ENCODE peak calls at places on chromosomes 1 and 21, in eight cellular contexts. One of them, this sample, is unnamed.

GRCh38 chr1:186094170-186094569 is 280.9 kb downstream of the TPR start:
- DNase-seq in HFF-Myc: no peak
- DNase-seq in suprapubic skin: no peak
- DNase-seq in progenitor cell of endocrine pancreas: no peak
- DNase-seq in astrocyte of the spinal cord: peak
- DNase-seq in GM12865: no peak
- DNase-seq in dorsolateral prefrontal cortex: no peak
- DNase-seq in fibroblast of pulmonary artery: peak
- DNase-seq in this sample: no peak

GRCh38 chr1:11654571-11655262 is at the start of gene FBXO44:
- DNase-seq in progenitor cell of endocrine pancreas: no peak
- DNase-seq in dorsolateral prefrontal cortex: no peak
- DNase-seq in fibroblast of pulmonary artery: no peak
- DNase-seq in suprapubic skin: peak
- DNase-seq in GM12865: peak
- DNase-seq in astrocyte of the spinal cord: no peak
- DNase-seq in HFF-Myc: no peak
- DNase-seq in this sample: peak

GRCh38 chr1:73862343-73862742 is 335.6 kb downstream of the LRRIQ3 start:
- DNase-seq in progenitor cell of endocrine pancreas: no peak
- DNase-seq in HFF-Myc: no peak
- DNase-seq in GM12865: no peak
- DNase-seq in fibroblast of pulmonary artery: no peak
- DNase-seq in suprapubic skin: no peak
- DNase-seq in dorsolateral prefrontal cortex: no peak
- DNase-seq in astrocyte of the spinal cord: no peak
- DNase-seq in this sample: no peak

GRCh38 chr1:37809942-37810341 is 1.9 kb upstream of the YRDC start:
- DNase-seq in GM12865: no peak
- DNase-seq in suprapubic skin: no peak
- DNase-seq in progenitor cell of endocrine pancreas: no peak
- DNase-seq in fibroblast of pulmonary artery: peak
- DNase-seq in dorsolateral prefrontal cortex: no peak
- DNase-seq in HFF-Myc: no peak
- DNase-seq in astrocyte of the spinal cord: peak
- DNase-seq in this sample: no peak

GRCh38 chr1:248739580-248740205 is 15.9 kb downstream of the LYPD8 start:
- DNase-seq in suprapubic skin: no peak
- DNase-seq in progenitor cell of endocrine pancreas: no peak
- DNase-seq in GM12865: peak
- DNase-seq in astrocyte of the spinal cord: no peak
- DNase-seq in dorsolateral prefrontal cortex: no peak
- DNase-seq in fibroblast of pulmonary artery: no peak
- DNase-seq in HFF-Myc: no peak
- DNase-seq in this sample: no peak

GRCh38 chr1:63868220-63868897 is 94.5 kb downstream of the ROR1 start:
- DNase-seq in suprapubic skin: no peak
- DNase-seq in fibroblast of pulmonary artery: no peak
- DNase-seq in dorsolateral prefrontal cortex: no peak
- DNase-seq in progenitor cell of endocrine pancreas: no peak
- DNase-seq in GM12865: no peak
- DNase-seq in astrocyte of the spinal cord: no peak
- DNase-seq in HFF-Myc: no peak
- DNase-seq in this sample: no peak

GRCh38 chr1:1399870-1400575 is 888 bp upstream of the CCNL2 start:
- DNase-seq in astrocyte of the spinal cord: peak
- DNase-seq in GM12865: peak
- DNase-seq in progenitor cell of endocrine pancreas: no peak
- DNase-seq in suprapubic skin: no peak
- DNase-seq in HFF-Myc: no peak
- DNase-seq in fibroblast of pulmonary artery: peak
- DNase-seq in dorsolateral prefrontal cortex: no peak
- DNase-seq in this sample: no peak

GRCh38 chr1:14777516-14778506 is 179.3 kb downstream of the KAZN start:
- DNase-seq in dorsolateral prefrontal cortex: no peak
- DNase-seq in astrocyte of the spinal cord: no peak
- DNase-seq in progenitor cell of endocrine pancreas: no peak
- DNase-seq in suprapubic skin: no peak
- DNase-seq in GM12865: no peak
- DNase-seq in HFF-Myc: no peak
- DNase-seq in fibroblast of pulmonary artery: no peak
- DNase-seq in this sample: no peak

GRCh38 chr1:201945863-201946223 is 505 bp downstream of the LMOD1 start:
- DNase-seq in progenitor cell of endocrine pancreas: no peak
- DNase-seq in astrocyte of the spinal cord: no peak
- DNase-seq in dorsolateral prefrontal cortex: no peak
- DNase-seq in HFF-Myc: no peak
- DNase-seq in fibroblast of pulmonary artery: no peak
- DNase-seq in GM12865: no peak
- DNase-seq in suprapubic skin: no peak
- DNase-seq in this sample: no peak

GRCh38 chr1:66357478-66358197 is 176.3 kb upstream of the SGIP1 start:
- DNase-seq in GM12865: no peak
- DNase-seq in astrocyte of the spinal cord: no peak
- DNase-seq in suprapubic skin: no peak
- DNase-seq in progenitor cell of endocrine pancreas: no peak
- DNase-seq in dorsolateral prefrontal cortex: no peak
- DNase-seq in HFF-Myc: no peak
- DNase-seq in fibroblast of pulmonary artery: no peak
- DNase-seq in this sample: no peak

GRCh38 chr1:93178418-93178817 is 1.8 kb downstream of the TMED5 start:
- DNase-seq in suprapubic skin: no peak
- DNase-seq in HFF-Myc: no peak
- DNase-seq in dorsolateral prefrontal cortex: no peak
- DNase-seq in fibroblast of pulmonary artery: peak
- DNase-seq in GM12865: no peak
- DNase-seq in progenitor cell of endocrine pancreas: no peak
- DNase-seq in astrocyte of the spinal cord: peak
- DNase-seq in this sample: no peak

GRCh38 chr1:119469741-119470140 is 37.3 kb upstream of the HSD3B1 start:
- DNase-seq in GM12865: no peak
- DNase-seq in HFF-Myc: no peak
- DNase-seq in dorsolateral prefrontal cortex: no peak
- DNase-seq in fibroblast of pulmonary artery: no peak
- DNase-seq in progenitor cell of endocrine pancreas: no peak
- DNase-seq in astrocyte of the spinal cord: no peak
- DNase-seq in suprapubic skin: no peak
- DNase-seq in this sample: no peak

GRCh38 chr1:56803561-56804156 is 15.5 kb downstream of the FYB2 start:
- DNase-seq in suprapubic skin: no peak
- DNase-seq in HFF-Myc: peak
- DNase-seq in fibroblast of pulmonary artery: peak
- DNase-seq in dorsolateral prefrontal cortex: no peak
- DNase-seq in progenitor cell of endocrine pancreas: no peak
- DNase-seq in astrocyte of the spinal cord: no peak
- DNase-seq in GM12865: peak
- DNase-seq in this sample: no peak

GRCh38 chr1:218336353-218336752 is 8.8 kb upstream of the TGFB2 start:
- DNase-seq in suprapubic skin: no peak
- DNase-seq in GM12865: no peak
- DNase-seq in dorsolateral prefrontal cortex: no peak
- DNase-seq in fibroblast of pulmonary artery: no peak
- DNase-seq in HFF-Myc: no peak
- DNase-seq in astrocyte of the spinal cord: peak
- DNase-seq in progenitor cell of endocrine pancreas: no peak
- DNase-seq in this sample: no peak

GRCh38 chr1:92118826-92119225 is 38.7 kb downstream of the BTBD8 start:
- DNase-seq in fibroblast of pulmonary artery: no peak
- DNase-seq in progenitor cell of endocrine pancreas: no peak
- DNase-seq in astrocyte of the spinal cord: peak
- DNase-seq in dorsolateral prefrontal cortex: no peak
- DNase-seq in GM12865: no peak
- DNase-seq in HFF-Myc: no peak
- DNase-seq in suprapubic skin: no peak
- DNase-seq in this sample: no peak

GRCh38 chr1:7098641-7099040 is 313.4 kb downstream of the CAMTA1 start:
- DNase-seq in astrocyte of the spinal cord: no peak
- DNase-seq in dorsolateral prefrontal cortex: no peak
- DNase-seq in fibroblast of pulmonary artery: no peak
- DNase-seq in HFF-Myc: no peak
- DNase-seq in suprapubic skin: no peak
- DNase-seq in progenitor cell of endocrine pancreas: no peak
- DNase-seq in GM12865: no peak
- DNase-seq in this sample: no peak

GRCh38 chr21:44331650-44332306 is 7.4 kb downstream of the CFAP410 start:
- DNase-seq in GM12865: no peak
- DNase-seq in suprapubic skin: no peak
- DNase-seq in fibroblast of pulmonary artery: peak
- DNase-seq in astrocyte of the spinal cord: no peak
- DNase-seq in HFF-Myc: peak
- DNase-seq in dorsolateral prefrontal cortex: no peak
- DNase-seq in progenitor cell of endocrine pancreas: no peak
- DNase-seq in this sample: no peak

GRCh38 chr1:233394860-233395717 is 67.6 kb downstream of the MAP3K21 start:
- DNase-seq in astrocyte of the spinal cord: peak
- DNase-seq in progenitor cell of endocrine pancreas: no peak
- DNase-seq in GM12865: peak
- DNase-seq in HFF-Myc: peak
- DNase-seq in dorsolateral prefrontal cortex: no peak
- DNase-seq in fibroblast of pulmonary artery: peak
- DNase-seq in suprapubic skin: no peak
- DNase-seq in this sample: peak

GRCh38 chr1:103120981-103121380 is 12.7 kb upstream of the COL11A1 start:
- DNase-seq in astrocyte of the spinal cord: no peak
- DNase-seq in suprapubic skin: no peak
- DNase-seq in progenitor cell of endocrine pancreas: no peak
- DNase-seq in dorsolateral prefrontal cortex: no peak
- DNase-seq in HFF-Myc: no peak
- DNase-seq in GM12865: no peak
- DNase-seq in fibroblast of pulmonary artery: no peak
- DNase-seq in this sample: no peak

GRCh38 chr1:9842073-9842711 is 18.4 kb upstream of the CLSTN1 start:
- DNase-seq in astrocyte of the spinal cord: peak
- DNase-seq in HFF-Myc: no peak
- DNase-seq in suprapubic skin: peak
- DNase-seq in GM12865: no peak
- DNase-seq in dorsolateral prefrontal cortex: no peak
- DNase-seq in progenitor cell of endocrine pancreas: no peak
- DNase-seq in fibroblast of pulmonary artery: no peak
- DNase-seq in this sample: no peak

DNA sequence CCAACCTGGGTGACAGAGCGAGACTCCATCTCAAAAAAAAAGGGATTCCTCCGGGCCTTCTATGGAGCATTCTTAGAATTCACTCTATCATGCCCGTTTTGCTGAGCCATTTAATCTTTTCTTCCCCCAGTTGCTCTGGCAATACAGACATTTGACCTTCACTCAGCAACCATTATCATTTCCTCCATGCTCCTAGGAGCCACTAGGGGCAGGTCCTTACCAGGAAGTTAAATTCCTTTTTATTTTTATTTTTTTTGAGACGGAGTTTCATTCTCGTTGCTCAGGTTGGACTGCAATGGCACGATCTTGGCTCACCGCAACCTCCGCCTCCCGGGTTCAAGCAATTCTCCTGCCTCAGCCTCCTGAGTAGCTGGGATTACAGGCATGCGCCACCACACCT is 9.7 kb upstream of the CGN start:
- DNase-seq in HFF-Myc: no peak
- DNase-seq in suprapubic skin: no peak
- DNase-seq in progenitor cell of endocrine pancreas: no peak
- DNase-seq in dorsolateral prefrontal cortex: no peak
- DNase-seq in fibroblast of pulmonary artery: no peak
- DNase-seq in GM12865: no peak
- DNase-seq in astrocyte of the spinal cord: no peak
- DNase-seq in this sample: no peak
- TF ChIP-seq CTCF in HFF-Myc: peak
- TF ChIP-seq CTCF in suprapubic skin: no peak
- TF ChIP-seq CTCF in progenitor cell of endocrine pancreas: peak
- TF ChIP-seq CTCF in dorsolateral prefrontal cortex: no peak
- TF ChIP-seq CTCF in fibroblast of pulmonary artery: peak
- TF ChIP-seq CTCF in GM12865: no peak
- TF ChIP-seq CTCF in astrocyte of the spinal cord: peak
- TF ChIP-seq CTCF in this sample: no peak

DNA sequence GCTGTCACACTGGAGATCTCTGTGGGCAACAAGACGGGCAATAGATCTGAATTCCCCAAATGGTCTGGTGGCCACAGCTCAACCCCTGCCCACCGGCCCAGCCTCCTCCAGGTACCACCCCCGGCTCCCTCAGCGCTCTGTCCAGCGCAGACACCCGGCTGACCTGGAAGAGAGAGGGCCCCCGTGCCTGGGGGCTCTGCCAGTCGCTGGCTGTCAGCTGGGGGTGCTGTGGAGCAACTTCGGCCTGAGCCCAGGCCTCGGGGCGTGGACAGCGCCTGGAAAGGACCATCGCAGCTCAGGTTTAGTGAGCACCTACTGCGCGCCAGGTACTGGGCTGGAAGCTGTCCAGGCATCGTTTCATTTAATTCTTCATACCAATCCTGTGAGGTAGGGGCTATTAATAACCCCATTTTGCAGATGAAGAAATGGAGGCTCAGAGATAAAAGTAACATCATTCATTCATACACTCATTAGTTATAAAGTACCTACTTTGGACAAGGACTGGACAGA is 51.0 kb downstream of the AHDC1 start:
- DNase-seq in astrocyte of the spinal cord: no peak
- DNase-seq in progenitor cell of endocrine pancreas: no peak
- DNase-seq in HFF-Myc: no peak
- DNase-seq in GM12865: no peak
- DNase-seq in suprapubic skin: no peak
- DNase-seq in dorsolateral prefrontal cortex: no peak
- DNase-seq in fibroblast of pulmonary artery: no peak
- DNase-seq in this sample: no peak
- TF ChIP-seq CTCF in astrocyte of the spinal cord: no peak
- TF ChIP-seq CTCF in progenitor cell of endocrine pancreas: no peak
- TF ChIP-seq CTCF in HFF-Myc: no peak
- TF ChIP-seq CTCF in GM12865: no peak
- TF ChIP-seq CTCF in suprapubic skin: no peak
- TF ChIP-seq CTCF in dorsolateral prefrontal cortex: no peak
- TF ChIP-seq CTCF in fibroblast of pulmonary artery: no peak
- TF ChIP-seq CTCF in this sample: no peak

DNA sequence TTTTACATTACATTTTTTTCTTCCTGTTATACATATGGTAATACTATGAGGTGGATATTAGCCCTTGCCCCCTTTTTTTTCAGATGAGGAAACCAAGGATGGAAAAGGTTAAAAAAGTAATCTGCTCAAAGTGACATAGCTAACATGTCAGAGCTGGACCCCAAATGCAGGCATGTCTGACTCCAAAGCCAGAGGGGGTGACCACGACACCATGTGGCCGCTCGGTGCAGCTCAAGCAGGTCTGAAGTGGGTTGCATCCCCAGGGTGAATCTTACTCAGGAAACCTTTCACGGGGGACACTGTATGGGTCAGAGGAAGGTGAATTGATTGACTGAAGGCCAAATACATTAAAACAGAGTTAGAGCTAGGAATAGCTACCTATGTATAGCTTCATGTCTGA is 34.8 kb downstream of the CD34 start:
- DNase-seq in suprapubic skin: no peak
- DNase-seq in HFF-Myc: no peak
- DNase-seq in GM12865: peak
- DNase-seq in dorsolateral prefrontal cortex: no peak
- DNase-seq in fibroblast of pulmonary artery: no peak
- DNase-seq in astrocyte of the spinal cord: no peak
- DNase-seq in progenitor cell of endocrine pancreas: no peak
- DNase-seq in this sample: no peak
- TF ChIP-seq CTCF in suprapubic skin: no peak
- TF ChIP-seq CTCF in HFF-Myc: peak
- TF ChIP-seq CTCF in GM12865: peak
- TF ChIP-seq CTCF in dorsolateral prefrontal cortex: no peak
- TF ChIP-seq CTCF in fibroblast of pulmonary artery: peak
- TF ChIP-seq CTCF in astrocyte of the spinal cord: peak
- TF ChIP-seq CTCF in progenitor cell of endocrine pancreas: peak
- TF ChIP-seq CTCF in this sample: peak

GRCh38 chr1:108560430-108561144 is 687 bp downstream of the EEIG2 start:
- DNase-seq in dorsolateral prefrontal cortex: no peak
- DNase-seq in suprapubic skin: peak
- DNase-seq in HFF-Myc: no peak
- DNase-seq in progenitor cell of endocrine pancreas: no peak
- DNase-seq in GM12865: peak
- DNase-seq in fibroblast of pulmonary artery: peak
- DNase-seq in astrocyte of the spinal cord: peak
- DNase-seq in this sample: no peak
- TF ChIP-seq CTCF in dorsolateral prefrontal cortex: no peak
- TF ChIP-seq CTCF in suprapubic skin: no peak
- TF ChIP-seq CTCF in HFF-Myc: no peak
- TF ChIP-seq CTCF in progenitor cell of endocrine pancreas: no peak
- TF ChIP-seq CTCF in GM12865: no peak
- TF ChIP-seq CTCF in fibroblast of pulmonary artery: peak
- TF ChIP-seq CTCF in astrocyte of the spinal cord: no peak
- TF ChIP-seq CTCF in this sample: no peak

This sample was measured in GM13977.